ENCODE peak calls at places on chromosome 13, in eight cellular contexts. S is GM23338, P is brain microvascular endothelial cell, A is breast epithelium, T is A549, O is tibial artery, L is ovary, H is heart left ventricle. J is an unnamed sample.

GRCh38 chr13:50732712-50733111 is 110.8 kb downstream of the DLEU7 start:
- DNase-seq in P (peak), L (no peak), S (no peak), T (no peak), A (no peak), H (no peak), O (no peak), J (no peak)

GRCh38 chr13:75079226-75079625 is 402.7 kb downstream of the TBC1D4 start:
- DNase-seq in A (no peak), T (no peak), S (no peak), H (no peak), P (peak), O (no peak), L (no peak), J (no peak)

GRCh38 chr13:42762251-42762650 is 19.1 kb upstream of the FAM216B start:
- DNase-seq in T (no peak), P (peak), L (no peak), A (no peak), O (no peak), S (no peak), H (no peak), J (peak)

GRCh38 chr13:23440821-23441608 is 7.5 kb upstream of the SACS start:
- DNase-seq in P (no peak), O (no peak), L (no peak), T (peak), A (no peak), S (no peak), H (no peak), J (no peak)

GRCh38 chr13:95950103-95950502 is 103.1 kb downstream of the UGGT2 start:
- DNase-seq in L (no peak), T (no peak), S (peak), H (no peak), P (no peak), A (no peak), O (no peak), J (no peak)

GRCh38 chr13:95296326-95296939 is 4.8 kb downstream of the ABCC4 start:
- DNase-seq in A (no peak), O (no peak), T (peak), S (peak), H (peak), P (no peak), L (no peak), J (peak)

GRCh38 chr13:26867451-26868067 is 107.0 kb upstream of the GPR12 start:
- DNase-seq in L (no peak), A (no peak), P (peak), O (no peak), S (peak), H (no peak), T (peak), J (peak)

GRCh38 chr13:113817860-113818691 is 45.8 kb downstream of the GAS6 start:
- DNase-seq in L (no peak), O (no peak), T (no peak), P (no peak), A (no peak), H (no peak), S (no peak), J (no peak)

GRCh38 chr13:44879452-44880058 is 109.7 kb downstream of the NUFIP1 start:
- DNase-seq in H (no peak), O (no peak), P (peak), L (no peak), T (no peak), S (peak), A (no peak), J (no peak)

GRCh38 chr13:93146584-93147292 is 79.9 kb upstream of the GPC6 start:
- DNase-seq in L (no peak), O (no peak), P (peak), H (no peak), S (no peak), T (no peak), A (no peak), J (no peak)

GRCh38 chr13:49812806-49813205 is 20.3 kb upstream of the KPNA3 start:
- DNase-seq in L (no peak), H (no peak), A (no peak), T (no peak), O (no peak), P (no peak), S (no peak), J (no peak)

GRCh38 chr13:40624338-40624737 is 42.1 kb downstream of the FOXO1 start:
- DNase-seq in S (no peak), T (no peak), O (no peak), L (no peak), H (no peak), P (peak), A (no peak), J (peak)

GRCh38 chr13:71759506-71760225 is 107.3 kb downstream of the DACH1 start:
- DNase-seq in L (no peak), A (no peak), P (no peak), T (no peak), H (no peak), S (peak), O (no peak), J (no peak)

GRCh38 chr13:101127741-101128353 is 288.5 kb downstream of the NALCN start:
- DNase-seq in A (no peak), L (no peak), S (peak), H (no peak), O (no peak), P (peak), T (peak), J (peak)

GRCh38 chr13:96011291-96011875 is 41.8 kb downstream of the UGGT2 start:
- DNase-seq in S (no peak), T (no peak), P (no peak), O (no peak), L (no peak), A (no peak), H (no peak), J (no peak)

DNA sequence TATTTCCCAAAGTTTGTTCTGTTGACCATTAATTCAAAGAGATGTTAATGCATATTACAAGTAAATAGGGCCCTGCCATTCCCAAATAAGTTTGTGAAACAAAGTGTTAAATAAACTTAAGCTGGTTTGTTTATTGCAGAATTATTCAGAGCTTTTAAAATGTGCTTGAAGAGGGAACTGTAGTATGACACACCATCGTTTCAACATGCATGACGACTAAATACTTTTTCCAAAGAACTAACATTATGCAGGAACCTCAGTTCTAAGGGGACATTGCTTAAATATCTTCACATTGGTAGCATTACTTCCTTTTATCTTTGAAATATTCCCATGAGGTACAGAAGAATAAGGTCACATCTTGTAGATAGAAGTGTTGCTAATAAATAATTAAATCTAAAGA is 14.6 kb downstream of the LHFPL6 start:
- DNase-seq in H (no peak), S (no peak), P (no peak), L (no peak), A (no peak), T (no peak), O (no peak), J (no peak)
- H3K27ac ChIP-seq in H (no peak), S (no peak), P (no peak), L (no peak), A (no peak), T (no peak), O (peak), J (no peak)

DNA sequence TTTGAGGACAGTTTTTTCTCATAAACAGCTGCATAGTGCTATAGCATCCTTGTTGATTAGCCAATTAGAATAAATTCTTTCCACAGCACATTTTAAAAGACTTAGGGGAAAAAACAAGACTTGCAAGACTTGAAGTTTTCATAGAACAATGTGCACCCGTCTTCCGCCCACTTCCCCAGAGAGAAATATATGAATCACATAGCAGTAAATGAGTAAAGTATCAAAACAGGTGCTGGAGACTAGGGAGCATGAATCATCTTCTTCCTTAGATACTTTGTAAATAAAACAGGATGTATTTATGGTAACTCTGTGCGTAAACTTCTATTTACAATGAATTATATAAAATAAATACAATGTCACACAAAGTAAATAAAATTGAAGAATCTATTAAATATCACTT is 75.1 kb downstream of the COL4A2 start:
- DNase-seq in L (no peak), O (no peak), T (no peak), H (no peak), A (no peak), S (no peak), P (peak), J (peak)
- H3K27ac ChIP-seq in L (no peak), O (no peak), T (no peak), H (no peak), A (no peak), S (no peak), P (peak), J (no peak)

DNA sequence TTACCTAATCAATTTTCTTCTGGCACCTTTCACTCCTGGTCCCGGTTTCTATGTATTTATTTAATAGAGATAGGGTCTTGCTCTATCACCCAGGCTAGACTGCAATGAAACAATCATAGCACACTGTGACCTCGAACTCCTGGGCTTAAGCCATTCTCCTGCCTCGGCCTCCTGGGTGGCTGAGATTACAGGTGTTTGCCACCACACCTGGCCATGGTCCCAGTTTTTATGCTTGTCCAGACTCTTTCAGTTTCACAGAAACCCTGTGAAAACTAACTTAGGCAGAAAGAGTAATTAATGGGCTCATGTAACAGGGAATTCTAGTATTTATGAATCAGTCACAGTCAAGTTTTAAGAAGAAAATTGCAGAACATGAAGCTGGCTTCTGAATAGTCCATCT is 9.0 kb upstream of the STK24 start:
- DNase-seq in H (no peak), P (no peak), A (no peak), T (no peak), O (no peak), L (no peak), S (no peak), J (no peak)
- H3K27ac ChIP-seq in H (no peak), P (no peak), A (peak), T (no peak), O (no peak), L (no peak), S (no peak), J (no peak)

DNA sequence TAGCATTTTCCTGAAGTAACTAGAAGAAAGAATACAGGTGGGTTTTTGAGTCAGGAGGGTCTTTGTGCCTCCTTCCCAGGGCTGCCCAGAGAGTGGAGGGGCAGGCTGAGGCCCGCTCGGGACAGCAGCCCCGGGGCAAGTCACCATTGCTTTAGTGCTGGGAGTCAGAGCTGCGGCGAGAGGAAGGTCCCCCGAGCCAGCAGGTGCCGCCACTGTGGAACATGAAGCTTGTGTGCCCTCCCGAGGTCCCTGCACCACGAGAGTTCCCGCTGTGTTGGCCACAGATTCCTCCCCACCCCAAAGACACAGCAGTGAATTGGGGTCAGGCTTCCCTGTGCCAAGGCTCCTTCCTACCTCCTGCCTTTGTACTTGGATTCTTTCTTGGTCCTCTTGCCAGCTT is 50.9 kb upstream of the TEX29 start:
- DNase-seq in T (no peak), H (no peak), A (no peak), O (no peak), S (peak), L (no peak), P (no peak), J (no peak)
- H3K27ac ChIP-seq in T (no peak), H (no peak), A (no peak), O (peak), S (no peak), L (no peak), P (no peak), J (no peak)

GRCh38 chr13:99192480-99192879 is 8.2 kb upstream of the UBAC2 start:
- DNase-seq in P (no peak), S (no peak), A (no peak), T (no peak), O (no peak), L (no peak), H (no peak), J (no peak)
- H3K27ac ChIP-seq in P (no peak), S (no peak), A (no peak), T (no peak), O (no peak), L (no peak), H (no peak), J (no peak)

GRCh38 chr13:110700186-110700585 is 5.7 kb downstream of the CARS2 start:
- DNase-seq in A (no peak), L (no peak), P (no peak), O (no peak), T (no peak), S (no peak), H (no peak), J (no peak)
- H3K27ac ChIP-seq in A (no peak), L (no peak), P (no peak), O (no peak), T (no peak), S (no peak), H (no peak), J (no peak)

DNA sequence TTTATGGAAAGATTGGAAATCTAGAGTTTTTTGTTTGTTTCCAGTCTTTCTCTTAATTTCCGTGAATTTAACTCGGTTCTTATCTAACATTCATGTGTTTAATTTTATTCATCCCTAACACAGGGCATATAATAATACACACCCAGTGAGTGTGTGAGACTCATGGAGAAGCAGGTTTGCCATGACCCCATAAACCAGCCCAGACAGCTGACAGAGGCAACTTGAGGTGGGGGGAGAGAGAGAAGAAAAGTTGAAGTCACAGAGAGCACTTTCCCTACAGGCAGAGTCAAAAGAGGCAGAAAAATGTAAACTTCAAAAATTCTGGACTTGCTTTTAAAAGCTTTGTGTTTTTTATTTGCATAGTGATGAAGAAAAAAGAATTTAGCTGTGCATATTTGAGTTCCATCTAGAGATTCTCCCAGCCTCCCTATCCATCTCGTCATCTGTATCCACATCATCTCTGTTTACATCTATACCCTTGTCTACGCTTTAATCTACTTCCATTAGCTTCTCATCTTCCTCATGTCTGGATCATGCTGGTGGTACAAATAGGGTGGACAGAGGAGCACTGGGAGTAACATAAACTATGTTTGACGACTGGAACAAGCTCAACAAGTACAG is 60.2 kb downstream of the THSD1 start:
- DNase-seq in H (no peak), S (no peak), T (no peak), L (no peak), P (no peak), A (no peak), O (no peak), J (no peak)
- H3K27ac ChIP-seq in H (peak), S (no peak), T (no peak), L (no peak), P (no peak), A (no peak), O (no peak), J (no peak)

GRCh38 chr13:85512421-85512820 is 286.8 kb downstream of the SLITRK6 start:
- DNase-seq in L (no peak), A (no peak), S (no peak), O (no peak), T (no peak), P (no peak), H (no peak), J (no peak)

GRCh38 chr13:85503797-85504196 is 295.4 kb downstream of the SLITRK6 start:
- DNase-seq in S (no peak), A (no peak), P (peak), T (no peak), L (no peak), O (no peak), H (no peak), J (peak)

GRCh38 chr13:85508683-85509329 is 290.4 kb downstream of the SLITRK6 start:
- DNase-seq in H (no peak), P (peak), L (no peak), A (no peak), T (no peak), S (peak), O (no peak), J (no peak)

DNA sequence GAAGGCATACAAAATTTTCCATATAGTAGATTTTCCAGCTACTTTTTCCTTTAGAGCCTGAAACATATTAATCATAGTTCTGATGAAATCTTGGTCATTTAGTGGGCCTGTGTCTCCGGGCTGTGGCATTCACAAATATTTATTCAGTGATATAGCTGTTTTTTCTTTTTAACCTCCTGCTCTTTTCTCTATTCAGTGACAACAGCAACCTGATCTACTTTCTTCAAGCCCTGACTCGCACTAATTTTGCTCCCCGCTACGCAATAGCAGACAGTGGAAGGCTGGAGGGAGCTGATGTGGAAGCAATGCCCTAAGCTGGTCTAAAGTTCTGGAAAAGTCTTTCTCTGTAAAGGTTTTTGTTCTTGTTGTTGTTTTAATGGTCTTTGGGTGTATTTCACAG is 289.7 kb downstream of the SLITRK6 start:
- DNase-seq in T (no peak), H (no peak), S (no peak), L (no peak), A (no peak), O (no peak), P (peak), J (peak)
- H3K27ac ChIP-seq in T (peak), H (no peak), S (no peak), L (no peak), A (peak), O (no peak), P (peak), J (no peak)

DNA sequence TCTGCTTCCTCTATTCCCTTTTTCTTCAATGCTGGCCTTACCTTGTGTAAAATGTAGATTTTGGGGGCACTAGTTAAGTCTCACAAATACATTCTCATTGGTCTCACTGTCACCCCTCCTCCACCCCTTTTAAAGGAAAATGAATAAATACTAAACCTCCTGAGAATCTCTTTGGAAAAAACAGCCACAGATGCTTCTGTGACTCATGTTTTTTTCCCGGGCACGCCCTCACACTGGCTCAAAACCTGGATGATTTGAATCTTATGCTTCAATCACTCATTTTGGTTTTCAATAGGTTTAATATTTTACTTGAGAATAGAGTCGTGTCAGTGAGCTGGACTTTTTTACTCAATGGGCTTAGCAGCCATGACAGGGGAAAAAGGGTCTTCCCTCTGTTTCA is 66.0 kb upstream of the MED4 start:
- DNase-seq in S (no peak), H (no peak), A (no peak), L (no peak), T (no peak), O (no peak), P (peak), J (peak)
- H3K27ac ChIP-seq in S (no peak), H (peak), A (peak), L (no peak), T (peak), O (peak), P (no peak), J (peak)

GRCh38 chr13:20340136-20340758 is 108.1 kb upstream of the GJB6 start:
- DNase-seq in H (no peak), O (no peak), A (no peak), S (no peak), P (no peak), T (no peak), L (no peak), J (no peak)
- H3K27ac ChIP-seq in H (no peak), O (no peak), A (no peak), S (no peak), P (no peak), T (no peak), L (no peak), J (peak)